ENCODE peak calls at places on chromosomes 1 and 21, in four cellular contexts. R is K562, S is IMR-90, P is keratinocyte. H is an unnamed sample.

GRCh38 chr21:42746240-42746592 is 92.8 kb downstream of the PDE9A start:
- DNase-seq in R (no peak), S (no peak), P (no peak), H (no peak)

GRCh38 chr1:207755846-207756692 is 4.2 kb downstream of the CD46 start:
- DNase-seq in R (no peak), S (no peak), P (no peak), H (no peak)

GRCh38 chr1:5451671-5452070 is 540.6 kb downstream of the NPHP4 start:
- DNase-seq in R (no peak), S (no peak), P (no peak), H (no peak)

GRCh38 chr1:66557157-66557556 is 23.2 kb downstream of the SGIP1 start:
- DNase-seq in R (no peak), S (peak; percentile 51), P (no peak), H (no peak)

GRCh38 chr1:97832490-97832889 is 88.3 kb downstream of the DPYD start:
- DNase-seq in R (no peak), S (no peak), P (no peak), H (no peak)

GRCh38 chr1:7376676-7377075 is 394.4 kb upstream of the VAMP3 start:
- DNase-seq in R (no peak), S (no peak), P (no peak), H (no peak)

GRCh38 chr1:5658340-5659316 is 333.6 kb downstream of the NPHP4 start:
- DNase-seq in R (no peak), S (no peak), P (no peak), H (no peak)

GRCh38 chr1:109509176-109510134 is at the start of gene AMIGO1:
- DNase-seq in R (peak; percentile 96), S (peak; percentile 43), P (no peak), H (peak; percentile 54)

GRCh38 chr1:10980094-10980577 is 32.3 kb upstream of the TARDBP start:
- DNase-seq in R (no peak), S (peak; percentile 31), P (no peak), H (no peak)

GRCh38 chr1:165629848-165630628 is 996 bp upstream of the MGST3 start:
- DNase-seq in R (no peak), S (no peak), P (no peak), H (no peak)

GRCh38 chr1:206992815-206993214 is 22.6 kb upstream of the FCAMR start:
- DNase-seq in R (no peak), S (no peak), P (no peak), H (no peak)

GRCh38 chr1:24500448-24501048 is 2.1 kb upstream of the RCAN3 start:
- DNase-seq in R (no peak), S (no peak), P (no peak), H (no peak)

GRCh38 chr1:101308001-101308659 is 71.3 kb downstream of the S1PR1 start:
- DNase-seq in R (no peak), S (no peak), P (no peak), H (no peak)

GRCh38 chr1:75672528-75673393 is 51.7 kb upstream of the ACADM start:
- DNase-seq in R (peak; percentile 55), S (peak; percentile 83), P (peak; percentile 71), H (no peak)

GRCh38 chr1:68229927-68230812 is 2.2 kb downstream of the WLS start:
- DNase-seq in R (no peak), S (peak; percentile 47), P (no peak), H (peak; percentile 61)

GRCh38 chr1:110617589-110617988 is 11.4 kb upstream of the KCNA2 start:
- DNase-seq in R (no peak), S (no peak), P (no peak), H (no peak)

GRCh38 chr1:10401281-10401680 is 2.4 kb downstream of the PGD start:
- DNase-seq in R (no peak), S (peak; percentile 76), P (no peak), H (no peak)

GRCh38 chr21:29296452-29296851 is 2.3 kb upstream of the BACH1 start:
- DNase-seq in R (no peak), S (no peak), P (no peak), H (no peak)

GRCh38 chr1:115343200-115343737 is 5.2 kb upstream of the NGF start:
- DNase-seq in R (no peak), S (no peak), P (no peak), H (no peak)

GRCh38 chr1:240111558-240111957 is 19.9 kb downstream of the FMN2 start:
- DNase-seq in R (no peak), S (no peak), P (no peak), H (no peak)
- H3K9me1 ChIP-seq in R (no peaks in the 10 kb centered on the region), S (peaks cover 8% of the 10 kb centered on the region), P (no peaks in the 10 kb centered on the region), H (no peaks in the 10 kb centered on the region)

DNA sequence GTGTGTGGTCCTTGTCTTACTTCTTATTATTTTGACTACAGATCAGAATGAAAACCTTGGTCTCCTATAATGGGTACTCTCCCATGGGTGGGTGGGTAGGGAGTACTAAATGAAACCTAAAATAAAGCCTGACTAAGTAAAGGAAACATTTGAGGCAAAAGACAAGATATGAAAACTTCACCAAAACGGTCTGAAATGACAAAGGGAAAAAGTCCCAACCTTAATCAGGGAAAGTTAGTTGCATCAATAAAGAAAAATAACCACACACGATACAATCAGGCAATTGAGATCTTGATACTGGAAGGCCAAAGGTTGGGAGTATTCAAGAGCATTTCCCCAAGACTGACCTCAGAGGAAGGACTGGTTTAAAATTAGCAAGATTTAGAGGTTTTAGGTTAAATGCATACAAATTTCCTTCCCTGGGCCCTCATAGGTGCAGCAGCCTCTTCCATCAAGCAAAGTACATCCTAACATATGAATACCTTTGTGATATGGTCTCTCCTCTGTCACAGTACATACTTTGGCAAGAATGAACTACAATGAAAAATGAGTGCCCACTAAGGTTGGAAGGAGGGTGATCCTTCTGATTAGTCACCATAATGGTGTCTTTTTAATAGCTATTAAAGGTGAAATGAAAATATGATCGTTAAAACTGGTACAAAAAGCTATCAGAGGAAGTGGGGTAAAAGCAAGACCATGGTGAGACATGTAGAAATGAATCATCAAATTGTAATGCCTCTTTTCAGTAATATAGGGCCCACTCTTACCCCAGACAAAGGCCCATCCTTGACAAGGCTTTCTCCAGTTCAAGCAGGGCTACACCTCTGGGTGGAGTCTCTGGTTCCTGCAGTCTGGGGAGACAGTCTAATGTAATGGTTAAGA is 15.3 kb upstream of the TNFSF4 start:
- DNase-seq in R (no peak), S (no peak), P (no peak), H (no peak)
- H3K9me1 ChIP-seq in R (no peaks in the 10 kb centered on the region), S (no peaks in the 10 kb centered on the region), P (no peaks in the 10 kb centered on the region), H (no peaks in the 10 kb centered on the region)

DNA sequence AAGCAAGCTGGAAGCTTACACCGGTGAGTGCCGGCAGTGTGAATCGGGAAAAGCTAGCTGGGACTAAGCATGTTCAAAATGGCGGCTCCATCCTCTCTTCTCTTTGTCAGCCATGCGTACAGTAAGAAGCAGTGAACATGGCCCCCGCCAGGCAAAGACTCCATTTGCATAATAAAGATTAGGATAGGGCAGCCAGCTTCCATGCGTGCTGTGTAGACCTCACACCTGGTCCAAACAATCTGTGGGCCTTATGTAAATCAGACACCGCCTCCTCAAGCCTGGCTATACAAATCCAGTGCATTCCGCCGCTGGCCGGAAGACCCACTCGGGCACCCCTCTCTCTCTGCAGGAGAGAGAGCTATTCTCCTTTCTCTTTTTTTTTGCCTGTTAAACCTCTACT is 150.3 kb downstream of the TIAM1 start:
- DNase-seq in R (no peak), S (no peak), P (no peak), H (no peak)
- H3K9me1 ChIP-seq in R (no peaks in the 10 kb centered on the region), S (no peaks in the 10 kb centered on the region), P (no peaks in the 10 kb centered on the region), H (no peaks in the 10 kb centered on the region)

DNA sequence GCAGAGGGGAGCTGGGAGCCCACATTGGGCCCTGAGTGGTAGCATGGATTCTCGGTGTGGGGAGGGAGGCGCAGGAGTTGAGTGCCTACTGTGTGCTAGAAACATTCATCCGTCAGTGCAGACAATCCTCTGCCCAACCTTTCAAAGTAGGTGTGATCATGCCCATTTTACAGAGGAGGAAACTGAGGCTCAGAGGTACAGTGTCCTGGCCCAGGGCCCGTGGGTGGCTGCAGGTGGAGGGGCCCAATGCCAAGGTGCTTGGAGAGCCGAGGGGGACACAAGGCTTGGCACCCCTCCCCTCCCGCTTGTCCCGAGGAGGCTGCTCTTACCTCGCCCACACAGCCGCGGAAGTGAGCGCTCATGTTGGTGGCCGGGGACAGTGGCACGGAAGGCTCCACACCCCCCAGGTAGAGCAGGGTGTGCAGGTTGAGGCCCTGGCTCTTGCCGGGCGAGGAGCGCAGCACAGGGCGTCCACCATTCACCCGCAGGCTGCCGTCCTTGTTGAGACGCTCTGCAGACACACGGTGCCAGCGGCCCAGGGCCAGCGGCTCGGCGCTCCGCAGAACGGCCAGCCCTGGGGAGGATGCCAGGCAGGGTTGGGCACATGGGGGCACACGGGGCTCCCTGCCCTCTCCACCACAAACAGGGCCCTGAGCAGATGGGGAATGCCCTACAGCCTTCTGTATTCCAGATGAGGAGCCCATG is 16.6 kb downstream of the LDLRAD2 start:
- DNase-seq in R (no peak), S (no peak), P (no peak), H (no peak)
- H3K9me1 ChIP-seq in R (peaks cover 5% of the 10 kb centered on the region), S (no peaks in the 10 kb centered on the region), P (no peaks in the 10 kb centered on the region), H (no peaks in the 10 kb centered on the region)

DNA sequence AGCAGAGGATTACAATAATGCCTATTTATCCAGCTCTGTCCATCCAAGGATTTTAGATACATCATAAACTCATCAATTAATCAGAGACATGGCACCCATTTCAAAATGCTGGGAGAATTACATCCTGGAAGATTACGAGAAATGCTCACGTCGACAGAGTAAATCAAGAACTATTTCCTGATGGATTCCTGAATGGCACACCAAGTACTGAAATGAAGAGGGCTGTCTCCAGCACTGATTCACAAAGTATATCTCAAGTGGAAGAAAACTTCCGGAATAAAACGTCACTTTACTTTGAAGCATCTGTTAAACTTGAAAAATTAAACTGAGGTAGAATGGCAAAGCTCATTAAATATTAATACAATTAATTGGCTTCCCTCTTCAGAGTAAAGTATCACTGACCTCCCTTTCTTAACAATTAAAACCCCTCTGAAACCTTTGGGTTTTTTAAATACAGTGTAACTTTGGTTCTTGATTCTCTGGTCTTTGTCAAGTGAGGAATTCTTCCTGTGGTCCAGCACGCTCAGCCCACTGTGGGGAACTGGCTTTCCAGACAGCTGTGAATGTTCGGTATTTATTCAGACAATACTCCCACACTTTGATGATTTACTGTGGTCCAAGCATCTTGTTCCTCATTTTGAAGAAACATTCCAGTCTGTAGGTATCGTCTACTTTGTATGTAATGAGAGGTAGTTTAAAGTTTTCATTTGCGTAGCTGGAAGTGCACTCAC is 288.0 kb downstream of the NFIA start:
- DNase-seq in R (no peak), S (no peak), P (no peak), H (no peak)
- H3K9me1 ChIP-seq in R (no peaks in the 10 kb centered on the region), S (no peaks in the 10 kb centered on the region), P (no peaks in the 10 kb centered on the region), H (no peaks in the 10 kb centered on the region)

DNA sequence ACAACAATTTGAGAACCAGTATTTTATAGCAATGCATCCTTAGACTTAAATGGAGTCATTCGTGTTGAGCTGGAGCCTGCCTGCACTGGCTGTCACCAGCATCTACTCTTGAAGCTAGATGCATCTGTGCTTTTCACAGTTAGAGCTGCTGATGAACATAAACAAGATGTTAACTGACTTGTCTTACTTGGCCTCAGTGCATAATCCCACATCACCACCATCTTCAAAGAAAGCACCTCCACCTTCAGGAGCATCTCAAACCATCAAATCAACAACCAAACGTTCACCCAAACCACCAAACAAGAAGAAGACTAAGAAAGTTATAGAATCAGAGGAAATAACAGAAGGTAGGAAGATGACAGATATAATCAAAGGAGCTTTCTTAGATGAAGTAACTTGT is 71.1 kb downstream of the TPR start:
- DNase-seq in R (no peak), S (no peak), P (no peak), H (no peak)
- H3K9me1 ChIP-seq in R (no peaks in the 10 kb centered on the region), S (no peaks in the 10 kb centered on the region), P (no peaks in the 10 kb centered on the region), H (no peaks in the 10 kb centered on the region)